ENCODE peak calls at places on chromosome 17, in eight cellular contexts. N is foreskin melanocyte, Z is NCI-H1092 treated with DMSO at 0.1 percent for 48 hours, E is mucosa of gallbladder, L is HTR-8/SVneo, D is T-cell, R is activated T-cell treated with anti-CD3 and anti-CD28 coated beads for 1 hour, J is MG63. V is an unnamed sample.

GRCh38 chr17:78986048-78986648 is 6.4 kb upstream of the LGALS3BP start:
- DNase-seq in N (peak; percentile 40), Z (peak; percentile 18), E (peak; percentile 58), L (no peak), D (no peak), R (no peak), J (no peak), V (no peak)

GRCh38 chr17:82414548-82415281 is 3.4 kb upstream of the HEXD start:
- DNase-seq in N (peak; percentile 46), Z (peak; percentile 21), E (peak; percentile 67), L (no peak), D (peak; percentile 62), R (peak; percentile 65), J (peak; percentile 70), V (peak; percentile 81)

GRCh38 chr17:39604911-39605491 is 2.7 kb downstream of the NEUROD2 start:
- DNase-seq in N (no peak), Z (no peak), E (no peak), L (no peak), D (no peak), R (no peak), J (no peak), V (no peak)

GRCh38 chr17:78742901-78743300 is 39.2 kb downstream of the CYTH1 start:
- DNase-seq in N (no peak), Z (no peak), E (no peak), L (no peak), D (no peak), R (no peak), J (no peak), V (no peak)

GRCh38 chr17:5837055-5837491 is 233.1 kb upstream of the WSCD1 start:
- DNase-seq in N (peak; percentile 2), Z (no peak), E (no peak), L (no peak), D (no peak), R (no peak), J (peak; percentile 1), V (no peak)

GRCh38 chr17:1231456-1231855 is 38.8 kb upstream of the BHLHA9 start:
- DNase-seq in N (no peak), Z (no peak), E (no peak), L (no peak), D (no peak), R (no peak), J (peak; percentile 23), V (no peak)

GRCh38 chr17:48374650-48375230 is 55.3 kb downstream of the SKAP1 start:
- DNase-seq in N (no peak), Z (peak; percentile 38), E (peak; percentile 34), L (peak; percentile 67), D (no peak), R (no peak), J (peak; percentile 22), V (peak; percentile 34)

GRCh38 chr17:44531019-44531418 is 26.3 kb upstream of the FZD2 start:
- DNase-seq in N (no peak), Z (no peak), E (no peak), L (no peak), D (no peak), R (no peak), J (no peak), V (no peak)

GRCh38 chr17:57338257-57338919 is 82.1 kb downstream of the MSI2 start:
- DNase-seq in N (no peak), Z (no peak), E (no peak), L (no peak), D (no peak), R (no peak), J (no peak), V (peak; percentile 68)

GRCh38 chr17:11898526-11899235 is 98.6 kb downstream of the ZNF18 start:
- DNase-seq in N (no peak), Z (no peak), E (no peak), L (no peak), D (no peak), R (no peak), J (no peak), V (no peak)

GRCh38 chr17:43877031-43877430 is 30.1 kb downstream of the CD300LG start:
- DNase-seq in N (no peak), Z (no peak), E (no peak), L (no peak), D (no peak), R (no peak), J (no peak), V (no peak)

GRCh38 chr17:40450175-40450574 is 6.9 kb downstream of the IGFBP4 start:
- DNase-seq in N (no peak), Z (peak; percentile 2), E (no peak), L (peak; percentile 57), D (no peak), R (peak; percentile 27), J (no peak), V (peak; percentile 62)

V was measured in GM13977.